ENCODE peak calls at places on chromosome 3, in seven cellular contexts. Y is germinal center, Q is aorta, C is NCI-H1436 treated with DMSO at 0.1 percent for 48 hours, F is GM12865, V is RPMI8226, D is lung. J is an unnamed sample.

GRCh38 chr3:79167651-79168416 is 600.0 kb downstream of the ROBO1 start:
- DNase-seq in C (no peak), V (no peak), Q (no peak), D (no peak), Y (no peak), F (no peak), J (no peak)

GRCh38 chr3:71944482-71944881 is 159.5 kb upstream of the PROK2 start:
- DNase-seq in Q (no peak), Y (no peak), C (peak), D (no peak), V (no peak), F (no peak), J (no peak)

GRCh38 chr3:100005670-100006393 is 108.5 kb downstream of the FILIP1L start:
- DNase-seq in F (no peak), C (no peak), V (no peak), Y (no peak), Q (no peak), D (no peak), J (no peak)

GRCh38 chr3:83514130-83514914 is 1444.5 kb upstream of the CADM2 start:
- DNase-seq in D (no peak), V (no peak), C (no peak), F (no peak), Y (no peak), Q (no peak), J (no peak)

GRCh38 chr3:165854696-165855095 is 17.5 kb upstream of the BCHE start:
- DNase-seq in F (peak), Q (no peak), Y (no peak), V (peak), D (no peak), C (no peak), J (no peak)

GRCh38 chr3:164498917-164499316 is 579.4 kb downstream of the SI start:
- DNase-seq in F (no peak), Q (no peak), D (no peak), C (no peak), Y (no peak), V (no peak), J (no peak)

GRCh38 chr3:124395584-124396340 is 334.5 kb upstream of the UMPS start:
- DNase-seq in C (no peak), D (no peak), V (no peak), F (no peak), Q (no peak), Y (no peak), J (no peak)

GRCh38 chr3:194136519-194137313 is 768 bp downstream of the HES1 start:
- DNase-seq in Q (no peak), V (peak), C (no peak), F (no peak), D (peak), Y (peak), J (peak)

GRCh38 chr3:16181361-16181760 is 6.9 kb downstream of the GALNT15 start:
- DNase-seq in D (peak), Q (no peak), Y (no peak), V (no peak), F (no peak), C (no peak), J (no peak)

GRCh38 chr3:43372007-43372754 is 85.8 kb downstream of the SNRK start:
- DNase-seq in Q (no peak), Y (no peak), D (no peak), C (no peak), F (no peak), V (no peak), J (no peak)

GRCh38 chr3:155815030-155815429 is 9.0 kb upstream of the C3orf33 start:
- DNase-seq in F (no peak), C (no peak), Q (no peak), V (no peak), D (no peak), Y (no peak), J (no peak)

GRCh38 chr3:152258448-152259302 is 10.1 kb upstream of the MBNL1 start:
- DNase-seq in F (peak), Q (peak), Y (no peak), V (no peak), D (peak), C (no peak), J (peak)

GRCh38 chr3:197353867-197354180 is 55.4 kb upstream of the DLG1 start:
- DNase-seq in C (no peak), Q (no peak), F (no peak), Y (no peak), V (no peak), D (no peak), J (no peak)

GRCh38 chr3:134381836-134382442 is 7.7 kb upstream of the AMOTL2 start:
- DNase-seq in V (no peak), D (peak), Q (peak), Y (no peak), F (no peak), C (no peak), J (no peak)

GRCh38 chr3:100540791-100541334 is 48.4 kb downstream of the TMEM45A start:
- DNase-seq in Y (no peak), V (no peak), F (no peak), C (no peak), D (no peak), Q (no peak), J (no peak)